ENCODE peak calls at places on chromosomes 13 and 19, in ten cellular contexts. U, W, I, A, V, B, L, N, X and O are unnamed samples.
A peak's percentile ranks its signal among the peaks of the same experiment; 100 is the strongest.

GRCh38 chr13:112729408-112729807 is 39.6 kb downstream of the ATP11A start:
- DNase-seq in U (no peak), W (no peak), I (no peak), A (no peak), V (no peak), B (no peak), L (no peak), N (no peak), X (no peak), O (no peak)

GRCh38 chr13:99354371-99354951 is 47.3 kb upstream of the GPR183 start:
- DNase-seq in U (no peak), W (no peak), I (no peak), A (peak; percentile 21), V (peak; percentile 19), B (no peak), L (no peak), N (peak; percentile 79), X (no peak), O (no peak)

GRCh38 chr19:33158365-33158764 is 26.5 kb downstream of the WDR88 start:
- DNase-seq in U (no peak), W (no peak), I (no peak), A (no peak), V (no peak), B (no peak), L (no peak), N (no peak), X (no peak), O (no peak)

GRCh38 chr19:49949735-49950589 is 11.0 kb downstream of the SIGLEC11 start:
- DNase-seq in U (no peak), W (no peak), I (no peak), A (no peak), V (no peak), B (no peak), L (no peak), N (no peak), X (no peak), O (no peak)

GRCh38 chr13:86882107-86882506 is 789.1 kb upstream of the SLITRK5 start:
- DNase-seq in U (no peak), W (no peak), I (no peak), A (no peak), V (no peak), B (no peak), L (no peak), N (no peak), X (no peak), O (no peak)

GRCh38 chr13:93709511-93710244 is 483.1 kb downstream of the GPC6 start:
- DNase-seq in U (no peak), W (no peak), I (no peak), A (peak; percentile 72), V (peak; percentile 7), B (no peak), L (no peak), N (no peak), X (no peak), O (no peak)

GRCh38 chr19:3154957-3155736 is 19.3 kb downstream of the GNA15 start:
- DNase-seq in U (peak; percentile 85), W (no peak), I (peak; percentile 79), A (peak; percentile 99), V (peak; percentile 100), B (peak; percentile 65), L (no peak), N (peak; percentile 96), X (no peak), O (no peak)

GRCh38 chr13:35866801-35867200 is 264.4 kb downstream of the DCLK1 start:
- DNase-seq in U (no peak), W (no peak), I (no peak), A (no peak), V (peak; percentile 34), B (no peak), L (no peak), N (no peak), X (no peak), O (no peak)

GRCh38 chr13:97224544-97225324 is 2.6 kb downstream of the MBNL2 start:
- DNase-seq in U (no peak), W (peak; percentile 90), I (no peak), A (peak; percentile 68), V (peak; percentile 27), B (no peak), L (no peak), N (peak; percentile 41), X (no peak), O (no peak)

GRCh38 chr19:5218963-5219530 is 121.6 kb downstream of the PTPRS start:
- DNase-seq in U (no peak), W (no peak), I (no peak), A (no peak), V (no peak), B (no peak), L (no peak), N (no peak), X (no peak), O (no peak)

GRCh38 chr13:101623469-101624209 is 171.2 kb downstream of the ITGBL1 start:
- DNase-seq in U (no peak), W (peak; percentile 19), I (no peak), A (no peak), V (peak; percentile 36), B (no peak), L (no peak), N (no peak), X (no peak), O (no peak)

GRCh38 chr19:12806242-12807131 is at the start of gene RNASEH2A:
- DNase-seq in U (peak; percentile 65), W (peak; percentile 88), I (peak; percentile 88), A (peak; percentile 88), V (peak; percentile 88), B (peak; percentile 78), L (peak; percentile 97), N (peak; percentile 96), X (peak; percentile 91), O (peak; percentile 71)

GRCh38 chr19:14446336-14447036 is 13.4 kb downstream of the PKN1 start:
- DNase-seq in U (no peak), W (no peak), I (no peak), A (no peak), V (no peak), B (no peak), L (no peak), N (no peak), X (no peak), O (no peak)

GRCh38 chr13:44719857-44720671 is 143.9 kb upstream of the TSC22D1 start:
- DNase-seq in U (peak; percentile 93), W (no peak), I (no peak), A (peak; percentile 99), V (peak; percentile 81), B (no peak), L (no peak), N (no peak), X (no peak), O (no peak)

GRCh38 chr19:44627631-44628030 is 14.3 kb downstream of the IGSF23 start:
- DNase-seq in U (no peak), W (no peak), I (no peak), A (no peak), V (no peak), B (no peak), L (no peak), N (no peak), X (no peak), O (no peak)

GRCh38 chr13:26307701-26308100 is 53.8 kb downstream of the CDK8 start:
- DNase-seq in U (no peak), W (no peak), I (no peak), A (no peak), V (no peak), B (no peak), L (no peak), N (no peak), X (no peak), O (no peak)

GRCh38 chr19:42313096-42313839 is at the start of gene TMEM145:
- DNase-seq in U (no peak), W (peak; percentile 45), I (no peak), A (peak; percentile 44), V (peak; percentile 54), B (no peak), L (peak; percentile 84), N (peak; percentile 53), X (peak; percentile 84), O (no peak)

GRCh38 chr19:17170538-17171297 is 44.4 kb upstream of the USE1 start:
- DNase-seq in U (no peak), W (no peak), I (no peak), A (no peak), V (no peak), B (no peak), L (no peak), N (peak; percentile 67), X (no peak), O (no peak)

GRCh38 chr13:36344886-36345437 is 1.2 kb downstream of the SPART start:
- DNase-seq in U (no peak), W (no peak), I (no peak), A (no peak), V (peak; percentile 16), B (no peak), L (peak; percentile 34), N (peak; percentile 62), X (no peak), O (no peak)

GRCh38 chr19:38039966-38040365 is 133.0 kb downstream of the SIPA1L3 start:
- DNase-seq in U (peak; percentile 83), W (no peak), I (no peak), A (peak; percentile 88), V (peak; percentile 93), B (no peak), L (no peak), N (no peak), X (no peak), O (no peak)

GRCh38 chr13:42814868-42815267 is 33.5 kb downstream of the FAM216B start:
- DNase-seq in U (no peak), W (no peak), I (no peak), A (peak; percentile 78), V (peak; percentile 71), B (no peak), L (no peak), N (no peak), X (no peak), O (no peak)

GRCh38 chr13:71290963-71291937 is 575.8 kb downstream of the DACH1 start:
- DNase-seq in U (peak; percentile 5), W (peak; percentile 72), I (peak; percentile 25), A (peak; percentile 29), V (peak; percentile 0), B (no peak), L (no peak), N (peak; percentile 88), X (no peak), O (no peak)

GRCh38 chr13:113115363-113116205 is 7.0 kb upstream of the F10 start:
- DNase-seq in U (no peak), W (no peak), I (no peak), A (no peak), V (no peak), B (no peak), L (no peak), N (no peak), X (no peak), O (no peak)

GRCh38 chr19:32104465-32105235 is 240.8 kb upstream of the ZNF507 start:
- DNase-seq in U (peak; percentile 79), W (no peak), I (no peak), A (no peak), V (no peak), B (no peak), L (no peak), N (no peak), X (no peak), O (no peak)